ENCODE peak calls at places on chromosomes 16 and 17, in nine cellular contexts. L, K, O, V, J, A, B, P and I are unnamed samples.

GRCh38 chr16:77585852-77586251 is 136.5 kb upstream of the NUDT7 start:
- DNase-seq in L (no peak), K (no peak), O (no peak), V (no peak), J (no peak), A (peak), B (no peak), P (no peak), I (no peak)

GRCh38 chr17:50219345-50219744 is 17.9 kb upstream of the COL1A1 start:
- DNase-seq in L (no peak), K (no peak), O (no peak), V (peak), J (no peak), A (peak), B (no peak), P (peak), I (peak)

GRCh38 chr17:45923511-45924268 is 29.3 kb downstream of the MAPT start:
- DNase-seq in L (no peak), K (no peak), O (no peak), V (no peak), J (no peak), A (peak), B (no peak), P (no peak), I (peak)

GRCh38 chr16:29651950-29652349 is 11.1 kb upstream of the SPN start:
- DNase-seq in L (no peak), K (no peak), O (no peak), V (no peak), J (no peak), A (no peak), B (no peak), P (no peak), I (no peak)

GRCh38 chr16:85641776-85642176 is 28.7 kb downstream of the GSE1 start:
- DNase-seq in L (peak), K (no peak), O (no peak), V (no peak), J (no peak), A (peak), B (peak), P (no peak), I (peak)

GRCh38 chr16:87145181-87146176 is 171.7 kb downstream of the C16orf95 start:
- DNase-seq in L (no peak), K (no peak), O (no peak), V (no peak), J (no peak), A (peak), B (no peak), P (peak), I (peak)

GRCh38 chr17:51256101-51256500 is 3.7 kb downstream of the MBTD1 start:
- DNase-seq in L (no peak), K (no peak), O (no peak), V (no peak), J (no peak), A (no peak), B (no peak), P (no peak), I (no peak)

GRCh38 chr17:11369570-11369969 is 128.6 kb downstream of the SHISA6 start:
- DNase-seq in L (no peak), K (no peak), O (no peak), V (no peak), J (no peak), A (no peak), B (no peak), P (no peak), I (no peak)

GRCh38 chr17:1362065-1362848 is 37.8 kb downstream of the YWHAE start:
- DNase-seq in L (peak), K (no peak), O (no peak), V (no peak), J (no peak), A (peak), B (no peak), P (no peak), I (no peak)

GRCh38 chr17:63786961-63787711 is 13.2 kb downstream of the DDX42 start:
- DNase-seq in L (no peak), K (no peak), O (no peak), V (no peak), J (no peak), A (no peak), B (no peak), P (no peak), I (no peak)

GRCh38 chr16:25747160-25747758 is 55.5 kb downstream of the HS3ST4 start:
- DNase-seq in L (no peak), K (no peak), O (no peak), V (no peak), J (no peak), A (peak), B (no peak), P (no peak), I (no peak)

GRCh38 chr16:67881557-67882220 is 3.0 kb upstream of the NRN1L start:
- DNase-seq in L (no peak), K (no peak), O (no peak), V (no peak), J (no peak), A (no peak), B (peak), P (no peak), I (no peak)

GRCh38 chr16:48235556-48236136 is 8.5 kb upstream of the LONP2 start:
- DNase-seq in L (no peak), K (no peak), O (no peak), V (no peak), J (no peak), A (no peak), B (no peak), P (no peak), I (no peak)